ENCODE peak calls at places on chromosome 9, in eight cellular contexts. K is lower lobe of right lung, H is RWPE2, P is neural crest cell, O is epithelial cell of esophagus, N is endothelial cell, F is gastrocnemius medialis, V is endodermal cell. A is an unnamed sample.

GRCh38 chr9:114324492-114324891 is 1.6 kb downstream of the ORM1 start:
- DNase-seq in K (no peak), H (no peak), P (no peak), O (no peak), N (no peak), F (no peak), V (peak), A (no peak)

GRCh38 chr9:127520941-127521918 is 69.9 kb downstream of the LRSAM1 start:
- DNase-seq in K (no peak), H (peak), P (no peak), O (no peak), N (peak), F (no peak), V (peak), A (peak)

GRCh38 chr9:97545507-97545906 is 44.0 kb downstream of the TMOD1 start:
- DNase-seq in K (no peak), H (no peak), P (no peak), O (no peak), N (no peak), F (peak), V (no peak), A (no peak)

GRCh38 chr9:33023661-33024060 is 1.4 kb upstream of the DNAJA1 start:
- DNase-seq in K (no peak), H (no peak), P (no peak), O (peak), N (no peak), F (no peak), V (no peak), A (no peak)

GRCh38 chr9:19431361-19432171 is 22.8 kb downstream of the ACER2 start:
- DNase-seq in K (no peak), H (no peak), P (no peak), O (no peak), N (no peak), F (peak), V (no peak), A (no peak)

GRCh38 chr9:132077881-132078280 is 1.8 kb downstream of the MED27 start:
- DNase-seq in K (no peak), H (no peak), P (no peak), O (no peak), N (no peak), F (no peak), V (no peak), A (no peak)

GRCh38 chr9:32603914-32604852 is 31.2 kb upstream of the NDUFB6 start:
- DNase-seq in K (no peak), H (peak), P (no peak), O (peak), N (peak), F (no peak), V (no peak), A (no peak)

GRCh38 chr9:91428927-91429351 is 5.3 kb upstream of the NFIL3 start:
- DNase-seq in K (peak), H (no peak), P (no peak), O (peak), N (no peak), F (peak), V (no peak), A (peak)

GRCh38 chr9:133999866-134000265 is 7.7 kb upstream of the VAV2 start:
- DNase-seq in K (no peak), H (no peak), P (no peak), O (no peak), N (no peak), F (no peak), V (no peak), A (no peak)

GRCh38 chr9:133656211-133657119 is 20.3 kb downstream of the DBH start:
- DNase-seq in K (no peak), H (no peak), P (no peak), O (no peak), N (no peak), F (no peak), V (no peak), A (no peak)

GRCh38 chr9:136473354-136473721 is 9.5 kb downstream of the SEC16A start:
- DNase-seq in K (no peak), H (no peak), P (no peak), O (no peak), N (no peak), F (no peak), V (no peak), A (no peak)

GRCh38 chr9:116165912-116166311 is 12.3 kb downstream of the PAPPA start:
- DNase-seq in K (no peak), H (no peak), P (no peak), O (peak), N (no peak), F (no peak), V (no peak), A (peak)

DNA sequence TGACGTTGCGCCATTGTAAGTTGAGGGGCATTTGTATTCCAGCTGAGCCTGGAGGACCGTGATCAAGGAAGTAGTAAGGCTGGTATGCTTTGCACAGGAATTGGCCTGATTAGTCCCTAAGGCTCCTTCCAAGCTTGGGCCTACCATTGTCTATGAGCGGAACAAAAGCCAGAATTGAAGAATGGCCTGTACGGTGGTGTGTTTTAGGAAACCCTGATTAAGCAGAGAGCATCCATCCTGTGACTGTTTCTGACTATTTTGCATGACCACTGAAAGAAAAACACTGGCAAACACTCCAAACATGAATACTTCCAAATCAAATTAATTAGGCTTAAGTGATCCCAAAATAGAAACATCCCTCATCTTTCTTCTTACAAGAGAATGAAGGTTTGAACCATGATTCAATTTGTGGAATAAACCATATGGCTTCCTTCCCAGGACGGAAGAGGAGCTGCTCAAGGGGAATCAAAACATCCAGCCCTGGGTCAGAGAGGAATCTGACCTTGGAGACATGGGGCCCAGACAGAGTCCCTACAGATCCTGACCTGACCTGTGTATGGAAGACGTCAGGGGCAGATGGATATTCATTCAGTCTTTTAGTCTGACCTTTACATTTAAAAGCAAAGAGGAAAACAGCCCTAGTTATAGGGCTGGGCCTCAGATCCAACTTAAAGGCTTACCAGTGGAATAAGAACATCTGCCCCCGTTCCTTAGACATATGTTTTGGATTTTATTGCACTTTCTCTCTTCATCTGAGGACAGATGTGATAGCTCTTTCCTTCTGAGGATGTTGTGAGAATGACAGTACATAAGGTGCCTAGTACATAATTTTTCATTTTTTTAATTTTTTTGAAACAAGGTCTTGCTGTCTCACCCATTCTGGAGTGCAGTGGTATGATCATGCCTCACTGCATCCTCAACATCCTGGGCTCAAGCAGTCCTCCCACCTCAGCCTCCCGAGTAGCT is 17.7 kb upstream of the RECK start:
- DNase-seq in K (no peak), H (no peak), P (no peak), O (no peak), N (no peak), F (no peak), V (no peak), A (peak)
- TF ChIP-seq CTCF in K (no peak), H (no peak), P (no peak), O (no peak), N (no peak), F (no peak), V (no peak), A (no peak)

DNA sequence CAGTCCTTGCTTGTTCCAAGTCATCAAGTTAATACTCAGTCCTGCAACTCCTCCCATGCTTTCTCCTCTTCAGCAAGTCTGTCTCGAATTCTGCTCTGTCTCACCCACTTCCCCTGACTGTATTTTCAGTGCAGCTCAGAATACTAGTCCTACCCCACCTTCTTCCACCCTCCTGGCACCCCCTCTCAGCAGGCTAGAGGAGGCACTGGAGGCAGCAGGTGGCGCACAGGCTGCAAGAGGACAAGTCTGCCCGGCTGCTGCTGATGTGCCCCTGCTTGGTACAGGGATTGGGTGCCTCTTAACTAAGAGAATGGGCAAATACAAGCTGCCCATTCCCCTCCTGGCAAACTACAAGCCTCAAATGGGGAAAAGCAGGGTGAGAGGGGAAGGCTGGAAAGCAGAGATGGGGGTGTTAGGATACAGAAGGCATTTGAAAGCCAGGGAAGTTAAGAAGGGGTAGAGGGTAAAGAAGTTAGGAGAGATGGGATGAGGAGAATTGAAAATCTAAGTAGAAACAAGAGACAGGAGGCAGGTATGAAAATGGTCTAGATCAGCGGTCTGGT is 5.0 kb downstream of the TLN1 start:
- DNase-seq in K (peak), H (no peak), P (no peak), O (peak), N (no peak), F (no peak), V (no peak), A (peak)
- TF ChIP-seq CTCF in K (no peak), H (peak), P (no peak), O (no peak), N (no peak), F (no peak), V (no peak), A (no peak)

DNA sequence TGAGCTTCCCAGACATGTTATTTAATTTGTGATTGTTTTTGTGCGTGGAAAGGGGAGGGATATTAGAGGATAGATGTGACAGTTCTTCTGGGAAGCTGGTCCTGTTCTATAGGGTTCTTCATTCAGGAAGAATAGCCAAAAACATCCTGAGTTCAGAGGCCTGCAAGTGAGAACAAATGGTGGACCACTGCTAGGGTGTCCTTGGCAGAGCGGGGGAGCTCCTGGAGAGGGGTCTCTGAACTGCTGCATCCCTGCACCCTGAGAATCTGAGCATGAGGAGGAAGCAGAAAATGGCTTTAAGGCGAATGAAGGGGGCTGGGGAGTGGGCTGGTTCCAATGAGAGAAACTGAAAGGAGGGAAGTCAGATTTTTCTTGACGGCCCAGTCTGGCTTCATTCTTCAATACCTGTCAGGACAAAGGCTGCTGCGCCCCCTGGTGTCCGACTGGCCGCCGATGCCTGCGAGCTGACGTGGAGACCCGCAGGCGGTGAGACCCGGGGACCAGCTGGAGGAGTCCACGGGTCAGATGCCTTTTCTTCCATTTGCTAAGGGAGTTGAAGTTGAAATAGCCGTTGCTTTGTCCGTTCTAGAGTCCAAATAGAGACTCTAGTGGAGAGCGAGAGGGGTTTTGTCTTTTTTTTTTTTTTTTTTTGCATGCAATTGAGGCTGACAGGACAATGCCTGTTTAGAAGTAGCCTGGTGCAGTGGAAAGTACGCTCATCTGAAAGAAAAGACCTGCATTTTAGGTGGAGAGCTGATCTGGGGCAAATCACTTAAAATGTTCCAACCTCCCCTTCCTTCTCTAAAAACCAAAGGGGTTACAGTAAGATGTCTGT is 39.5 kb upstream of the NFIB start:
- DNase-seq in K (peak), H (peak), P (peak), O (peak), N (peak), F (peak), V (peak), A (peak)
- TF ChIP-seq CTCF in K (peak), H (peak), P (peak), O (peak), N (peak), F (peak), V (peak), A (peak)

DNA sequence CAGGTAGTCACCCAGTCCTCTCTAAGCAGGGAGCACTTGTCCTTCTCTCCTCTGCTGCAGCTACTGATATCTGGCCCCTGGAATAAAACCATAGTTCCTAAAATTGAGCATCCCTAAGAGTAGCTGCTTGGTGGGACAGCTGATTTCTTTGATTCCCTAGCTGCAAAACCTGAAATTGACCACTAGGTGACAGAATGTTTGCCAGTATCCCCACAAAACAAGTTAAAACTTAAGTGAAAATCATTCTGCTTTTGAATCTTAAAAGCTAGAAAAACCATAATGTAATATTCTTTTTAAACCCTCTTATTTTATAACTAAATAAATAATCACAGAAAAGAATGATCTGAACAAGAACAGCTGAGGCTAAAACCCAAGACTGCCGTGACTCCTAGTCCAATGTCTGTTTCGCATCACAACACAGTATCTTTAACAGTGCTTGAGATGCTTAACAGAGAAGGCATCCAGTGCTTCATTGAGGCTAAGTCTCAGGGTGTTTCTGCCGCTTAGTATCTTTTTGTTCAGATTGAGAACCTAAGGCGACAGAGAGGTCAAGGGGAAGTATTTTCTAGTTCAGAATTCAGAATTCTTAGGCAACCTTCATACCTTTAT is 24.4 kb upstream of the TAL2 start:
- DNase-seq in K (no peak), H (no peak), P (no peak), O (peak), N (no peak), F (no peak), V (no peak), A (peak)
- TF ChIP-seq CTCF in K (peak), H (peak), P (peak), O (peak), N (peak), F (peak), V (peak), A (peak)

GRCh38 chr9:128764361-128764760 is 7.4 kb downstream of the ZER1 start:
- DNase-seq in K (no peak), H (no peak), P (no peak), O (no peak), N (no peak), F (no peak), V (peak), A (no peak)
- TF ChIP-seq CTCF in K (no peak), H (no peak), P (no peak), O (no peak), N (no peak), F (no peak), V (peak), A (no peak)